ENCODE peak calls at places on chromosomes 1 and 21, in nine cellular contexts. W, Y, E, O, D, U, A, L and K are unnamed samples.

GRCh38 chr1:116841569-116842364 is 67.9 kb upstream of the PTGFRN start:
- DNase-seq in W (no peak), Y (no peak), E (no peak), O (peak), D (no peak), U (no peak), A (no peak), L (no peak), K (no peak)

GRCh38 chr1:194975913-194976312 is 1632.3 kb downstream of the KCNT2 start:
- DNase-seq in W (no peak), Y (no peak), E (no peak), O (no peak), D (no peak), U (no peak), A (no peak), L (no peak), K (no peak)

GRCh38 chr1:192474080-192474683 is 101.4 kb upstream of the RGS1 start:
- DNase-seq in W (no peak), Y (no peak), E (no peak), O (peak), D (no peak), U (peak), A (no peak), L (peak), K (peak)

GRCh38 chr1:233790662-233791371 is 113.7 kb upstream of the SLC35F3 start:
- DNase-seq in W (peak), Y (peak), E (no peak), O (peak), D (no peak), U (peak), A (peak), L (peak), K (peak)

GRCh38 chr1:240046000-240046399 is 45.7 kb upstream of the FMN2 start:
- DNase-seq in W (no peak), Y (no peak), E (no peak), O (no peak), D (no peak), U (no peak), A (no peak), L (no peak), K (no peak)

GRCh38 chr21:34510148-34511142 is 1.6 kb downstream of the KCNE1 start:
- DNase-seq in W (peak), Y (peak), E (no peak), O (peak), D (peak), U (peak), A (peak), L (peak), K (peak)

GRCh38 chr1:6103111-6103853 is 57.6 kb downstream of the KCNAB2 start:
- DNase-seq in W (no peak), Y (no peak), E (no peak), O (no peak), D (peak), U (no peak), A (no peak), L (no peak), K (no peak)

GRCh38 chr1:95111014-95111413 is 6.1 kb upstream of the TLCD4 start:
- DNase-seq in W (no peak), Y (no peak), E (no peak), O (no peak), D (no peak), U (no peak), A (no peak), L (no peak), K (no peak)

GRCh38 chr1:232457607-232458006 is 172.3 kb downstream of the SIPA1L2 start:
- DNase-seq in W (no peak), Y (no peak), E (no peak), O (no peak), D (no peak), U (no peak), A (no peak), L (no peak), K (no peak)

GRCh38 chr1:26138974-26139558 is 19.8 kb upstream of the FAM110D start:
- DNase-seq in W (no peak), Y (no peak), E (no peak), O (no peak), D (no peak), U (no peak), A (no peak), L (no peak), K (no peak)